ENCODE peak calls at places on chromosomes 7 and 10, in nine cellular contexts. I is body of pancreas, Z is suprapubic skin, P is HCT116, M is ovary, K is esophagus squamous epithelium, H is K562, J is right lobe of liver, Q is testis. W is an unnamed sample.
A peak's percentile ranks its signal among the peaks of the same experiment; 100 is the strongest.

GRCh38 chr10:28036587-28036986 is 37.7 kb upstream of the ODAD2 start:
- DNase-seq in Q (no peak), M (no peak), I (no peak), J (no peak), H (no peak), Z (no peak), P (no peak), K (no peak), W (no peak)

GRCh38 chr10:9211228-9211627 is 1156.7 kb downstream of the GATA3 start:
- DNase-seq in Z (no peak), P (no peak), J (no peak), H (no peak), M (no peak), I (no peak), Q (no peak), K (no peak), W (no peak)

GRCh38 chr10:30433779-30434272 is at the start of gene MAP3K8:
- DNase-seq in J (peak; percentile 92), Q (peak; percentile 87), I (peak; percentile 85), H (peak; percentile 68), P (peak; percentile 71), K (peak; percentile 64), Z (peak; percentile 95), M (peak; percentile 88), W (peak; percentile 95)

GRCh38 chr10:62900829-62901571 is 84.8 kb upstream of the EGR2 start:
- DNase-seq in Z (no peak), H (no peak), M (no peak), J (no peak), I (no peak), K (no peak), P (no peak), Q (no peak), W (no peak)

GRCh38 chr10:18545626-18546025 is 105.8 kb downstream of the NSUN6 start:
- DNase-seq in Z (no peak), Q (no peak), M (no peak), J (no peak), K (no peak), I (no peak), H (peak; percentile 14), P (no peak), W (no peak)

GRCh38 chr7:157302314-157302711 is 34.5 kb upstream of the DNAJB6 start:
- DNase-seq in M (no peak), I (no peak), P (no peak), K (peak; percentile 58), J (no peak), Q (peak; percentile 44), H (peak; percentile 46), Z (no peak), W (peak; percentile 27)

GRCh38 chr7:1368682-1369571 is 90.3 kb downstream of the MICALL2 start:
- DNase-seq in H (peak; percentile 100), M (no peak), Z (no peak), P (peak; percentile 27), K (no peak), I (no peak), Q (peak; percentile 82), J (no peak), W (no peak)

GRCh38 chr10:132375116-132375794 is 21.7 kb upstream of the PWWP2B start:
- DNase-seq in M (no peak), P (no peak), K (no peak), Z (peak; percentile 70), Q (no peak), I (no peak), H (peak; percentile 35), J (peak; percentile 31), W (peak; percentile 31)

GRCh38 chr10:82826132-82826531 is 951.1 kb downstream of the NRG3 start:
- DNase-seq in K (no peak), I (no peak), J (no peak), Q (no peak), M (no peak), H (no peak), P (no peak), Z (no peak), W (no peak)

GRCh38 chr10:615583-616152 is 73.8 kb downstream of the DIP2C start:
- DNase-seq in J (no peak), M (no peak), K (no peak), Q (no peak), I (no peak), H (no peak), Z (no peak), P (no peak), W (no peak)

GRCh38 chr7:41855798-41856197 is 152.9 kb upstream of the INHBA start:
- DNase-seq in I (no peak), P (no peak), K (no peak), H (no peak), J (no peak), Q (no peak), M (no peak), Z (no peak), W (no peak)

GRCh38 chr10:111767661-111768060 is 415.9 kb downstream of the GPAM start:
- DNase-seq in J (no peak), P (no peak), H (no peak), Z (no peak), K (no peak), I (no peak), Q (no peak), M (no peak), W (no peak)
- TF ChIP-seq CTCF in J (no peak), P (no peak), H (no peak), Z (no peak), K (no peak), I (no peak), Q (no peak), M (no peak), W (no peak)

GRCh38 chr7:135147341-135147898 is 452 bp upstream of the TMEM140 start:
- DNase-seq in M (no peak), K (no peak), P (no peak), H (no peak), Q (no peak), I (no peak), J (peak; percentile 51), Z (no peak), W (no peak)

GRCh38 chr7:135143874-135144668 is 3.8 kb upstream of the TMEM140 start:
- DNase-seq in K (no peak), Z (no peak), P (no peak), I (no peak), Q (peak; percentile 55), J (no peak), M (no peak), H (no peak), W (no peak)

GRCh38 chr7:135151162-135151932 is 3.5 kb downstream of the TMEM140 start:
- DNase-seq in H (no peak), Z (no peak), J (peak; percentile 52), I (no peak), M (no peak), Q (no peak), P (no peak), K (no peak), W (no peak)

GRCh38 chr7:135150072-135150782 is 2.4 kb downstream of the TMEM140 start:
- DNase-seq in Q (no peak), P (no peak), J (peak; percentile 89), I (no peak), Z (no peak), H (no peak), M (no peak), K (no peak), W (no peak)

GRCh38 chr7:135147899-135148721 is at the start of gene TMEM140:
- DNase-seq in K (no peak), Z (no peak), P (no peak), Q (peak; percentile 55), M (no peak), I (peak; percentile 52), J (peak; percentile 82), H (no peak), W (no peak)
- TF ChIP-seq POLR2A in K (no peak), Z (no peak), P (no peak), Q (no peak), M (peak; percentile 28), I (peak; percentile 26), J (peak; percentile 86), H (no peak), W (no peak)

GRCh38 chr10:35819736-35820135 is 177.6 kb upstream of the FZD8 start:
- DNase-seq in K (no peak), Q (no peak), M (no peak), J (no peak), I (no peak), Z (no peak), H (no peak), P (no peak), W (no peak)

GRCh38 chr10:35821339-35821911 is 179.3 kb upstream of the FZD8 start:
- DNase-seq in J (no peak), Q (no peak), P (no peak), K (no peak), I (no peak), M (no peak), H (no peak), Z (no peak), W (no peak)

GRCh38 chr10:35824704-35825103 is 182.6 kb upstream of the FZD8 start:
- DNase-seq in I (no peak), P (no peak), K (no peak), Z (no peak), H (no peak), Q (no peak), J (no peak), M (no peak), W (no peak)

GRCh38 chr10:35819011-35819410 is 176.9 kb upstream of the FZD8 start:
- DNase-seq in H (no peak), J (no peak), Q (no peak), K (no peak), Z (no peak), M (no peak), I (no peak), P (no peak), W (no peak)

DNA sequence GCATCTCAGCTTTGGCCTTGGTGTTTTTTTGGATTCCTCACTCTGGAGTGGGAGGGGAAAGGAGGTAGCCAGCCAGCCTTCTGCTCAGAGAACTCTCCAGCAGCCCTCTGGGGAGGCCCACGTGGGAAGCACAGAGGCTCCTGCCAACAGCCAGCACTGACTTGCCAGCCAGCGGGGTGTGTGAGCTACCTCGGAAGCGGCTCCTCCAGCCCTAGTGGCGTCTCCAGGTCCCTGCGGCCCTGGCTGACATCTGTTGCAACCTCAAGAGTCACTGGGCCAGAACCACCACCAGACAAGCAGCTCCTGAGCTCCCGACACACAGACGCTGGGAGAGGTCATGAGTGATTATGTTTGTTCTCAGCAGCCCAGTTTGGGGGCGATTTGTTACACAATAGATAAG is 180.2 kb upstream of the FZD8 start:
- DNase-seq in Q (peak; percentile 87), I (peak; percentile 26), J (no peak), M (peak; percentile 79), P (no peak), H (no peak), Z (peak; percentile 84), K (no peak), W (peak; percentile 97)
- TF ChIP-seq CTCF in Q (no peak), I (no peak), J (no peak), M (no peak), P (no peak), H (no peak), Z (peak; percentile 66), K (no peak), W (peak; percentile 56)

DNA sequence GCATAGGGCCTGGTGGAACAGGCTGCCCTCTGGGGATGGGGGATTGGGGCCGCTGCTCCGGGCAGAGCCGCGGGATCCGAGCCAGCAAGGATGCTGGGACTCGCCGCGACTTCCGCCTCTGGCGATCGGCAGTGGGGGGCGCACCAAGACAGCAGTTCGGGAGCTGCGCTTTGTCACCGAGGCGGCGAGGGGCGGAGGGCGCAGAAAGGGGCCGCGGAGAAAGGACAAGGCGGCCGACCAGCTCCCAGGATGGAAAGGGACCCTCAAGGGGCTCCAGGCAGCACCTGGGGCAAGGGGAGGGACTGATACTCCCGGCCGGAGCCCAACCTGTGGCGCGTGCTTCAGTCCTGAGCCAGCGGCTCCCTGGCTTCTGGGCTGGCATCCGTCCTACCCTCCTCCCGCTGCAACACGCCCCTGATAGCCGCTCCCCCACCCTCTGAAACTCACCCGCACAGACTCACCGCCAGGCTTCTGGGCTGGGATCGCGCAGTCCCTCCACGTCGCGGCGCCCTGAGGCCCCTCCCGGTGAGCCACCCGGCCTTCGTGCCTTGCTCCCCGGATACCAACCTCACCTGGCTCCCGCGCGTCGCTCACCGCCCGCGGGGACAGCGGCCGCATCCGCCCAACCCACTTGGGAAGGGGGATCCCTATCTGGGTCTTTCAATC is 7.1 kb upstream of the EVX1 start:
- DNase-seq in I (no peak), M (peak; percentile 58), K (no peak), Z (no peak), Q (peak; percentile 67), P (peak; percentile 16), J (no peak), H (peak; percentile 35), W (no peak)
- TF ChIP-seq POLR2A in I (no peak), M (no peak), K (no peak), Z (no peak), Q (no peak), P (peak; percentile 34), J (no peak), H (no peak), W (no peak)